ENCODE peak calls at places on chromosome 21, in four cellular contexts. D is adrenal gland, W is AG04449, X is psoas muscle. S is an unnamed sample.

GRCh38 chr21:42160111-42160949 is 58.6 kb upstream of the ABCG1 start:
- DNase-seq in X (no peak), D (no peak), W (no peak), S (no peak)

GRCh38 chr21:43657355-43658093 is 1.8 kb downstream of the HSF2BP start:
- DNase-seq in W (no peak), D (no peak), X (peak), S (no peak)

GRCh38 chr21:42474043-42474831 is 21.8 kb downstream of the RSPH1 start:
- DNase-seq in D (no peak), W (no peak), X (no peak), S (no peak)

GRCh38 chr21:14684071-14684470 is 138.0 kb upstream of the SAMSN1 start:
- DNase-seq in D (no peak), X (no peak), W (no peak), S (no peak)

GRCh38 chr21:31110430-31110829 is 72.2 kb upstream of the KRTAP19-8 start:
- DNase-seq in X (no peak), W (no peak), D (no peak), S (no peak)

GRCh38 chr21:31660134-31660565 is 657 bp downstream of the SOD1 start:
- DNase-seq in D (no peak), W (no peak), X (no peak), S (no peak)

GRCh38 chr21:28867401-28867800 is 125.3 kb downstream of the LTN1 start:
- DNase-seq in W (no peak), X (no peak), D (no peak), S (no peak)

GRCh38 chr21:14595449-14595848 is 49.3 kb upstream of the SAMSN1 start:
- DNase-seq in D (no peak), W (no peak), X (no peak), S (no peak)

GRCh38 chr21:42818328-42818749 is 61.0 kb downstream of the WDR4 start:
- DNase-seq in W (no peak), D (peak), X (peak), S (no peak)

GRCh38 chr21:37555672-37556261 is 189.2 kb downstream of the DYRK1A start:
- DNase-seq in X (peak), D (no peak), W (no peak), S (no peak)

GRCh38 chr21:14711287-14711686 is 165.2 kb upstream of the SAMSN1 start:
- DNase-seq in D (no peak), X (no peak), W (no peak), S (no peak)

GRCh38 chr21:16407403-16408279 is 677.9 kb downstream of the USP25 start:
- DNase-seq in X (no peak), D (no peak), W (no peak), S (peak)

GRCh38 chr21:42509239-42509638 is 4.4 kb upstream of the SLC37A1 start:
- DNase-seq in W (no peak), D (no peak), X (no peak), S (no peak)

GRCh38 chr21:29237110-29238051 is 61.3 kb upstream of the BACH1 start:
- DNase-seq in W (no peak), X (no peak), D (no peak), S (peak)

GRCh38 chr21:15826147-15826780 is 96.5 kb downstream of the USP25 start:
- DNase-seq in D (no peak), W (no peak), X (no peak), S (no peak)

GRCh38 chr21:38661296-38662223 is 144.2 kb upstream of the ETS2 start:
- DNase-seq in W (peak), X (peak), D (peak), S (no peak)

GRCh38 chr21:17002628-17003027 is 510.2 kb upstream of the CXADR start:
- DNase-seq in X (no peak), W (no peak), D (no peak), S (no peak)

GRCh38 chr21:41763398-41763931 is 3.4 kb downstream of the RIPK4 start:
- DNase-seq in X (no peak), W (no peak), D (no peak), S (no peak)

GRCh38 chr21:42234464-42235241 is 15.7 kb downstream of the ABCG1 start:
- DNase-seq in X (peak), W (no peak), D (peak), S (peak)

GRCh38 chr21:35730325-35730724 is 330.0 kb downstream of the SETD4 start:
- DNase-seq in X (no peak), W (no peak), D (no peak), S (no peak)
- TF ChIP-seq CTCF in X (no peak), W (no peak), D (no peak), S (no peak)

GRCh38 chr21:26112979-26113378 is 57.6 kb downstream of the APP start:
- DNase-seq in X (no peak), W (no peak), D (no peak), S (no peak)
- TF ChIP-seq CTCF in X (no peak), W (no peak), D (no peak), S (no peak)

GRCh38 chr21:27036736-27037301 is 69.9 kb upstream of the ADAMTS5 start:
- DNase-seq in D (no peak), W (no peak), X (no peak), S (no peak)
- TF ChIP-seq CTCF in D (no peak), W (no peak), X (no peak), S (no peak)

GRCh38 chr21:20874202-20874601 is 124.0 kb upstream of the NCAM2 start:
- DNase-seq in W (no peak), X (no peak), D (no peak), S (no peak)

GRCh38 chr21:20877976-20878375 is 120.2 kb upstream of the NCAM2 start:
- DNase-seq in W (no peak), D (no peak), X (no peak), S (no peak)

DNA sequence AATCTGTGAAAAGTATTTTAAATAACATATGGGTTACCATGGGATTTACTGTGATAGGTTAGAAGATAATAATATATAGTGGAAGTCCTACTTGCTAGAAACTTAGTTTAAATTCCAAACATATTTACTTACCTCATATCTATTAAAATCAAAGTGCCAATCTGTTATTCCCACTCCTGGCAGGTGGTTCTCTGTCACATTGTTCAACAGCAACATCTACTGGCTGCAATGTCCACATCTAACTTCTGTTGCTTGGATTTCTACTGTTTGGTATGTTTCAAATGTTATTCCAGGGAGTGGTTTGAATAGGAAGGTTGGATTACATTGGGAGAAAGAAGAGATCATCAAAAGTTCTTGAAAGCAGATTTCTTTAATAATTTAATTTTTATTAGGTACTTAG is 122.5 kb upstream of the NCAM2 start:
- DNase-seq in D (no peak), W (no peak), X (no peak), S (no peak)
- TF ChIP-seq CTCF in D (no peak), W (no peak), X (no peak), S (peak)

GRCh38 chr21:33588485-33589335 is at the start of gene DONSON:
- DNase-seq in D (peak), X (peak), W (no peak), S (peak)

GRCh38 chr21:33584455-33584854 is 4.0 kb downstream of the DONSON start:
- DNase-seq in W (no peak), D (no peak), X (no peak), S (no peak)

GRCh38 chr21:33586927-33587326 is 1.6 kb downstream of the DONSON start:
- DNase-seq in X (no peak), W (no peak), D (no peak), S (no peak)

GRCh38 chr21:33587792-33588484 is 546 bp downstream of the DONSON start:
- DNase-seq in W (no peak), X (peak), D (peak), S (no peak)
- TF ChIP-seq CTCF in W (no peak), X (peak), D (no peak), S (no peak)

DNA sequence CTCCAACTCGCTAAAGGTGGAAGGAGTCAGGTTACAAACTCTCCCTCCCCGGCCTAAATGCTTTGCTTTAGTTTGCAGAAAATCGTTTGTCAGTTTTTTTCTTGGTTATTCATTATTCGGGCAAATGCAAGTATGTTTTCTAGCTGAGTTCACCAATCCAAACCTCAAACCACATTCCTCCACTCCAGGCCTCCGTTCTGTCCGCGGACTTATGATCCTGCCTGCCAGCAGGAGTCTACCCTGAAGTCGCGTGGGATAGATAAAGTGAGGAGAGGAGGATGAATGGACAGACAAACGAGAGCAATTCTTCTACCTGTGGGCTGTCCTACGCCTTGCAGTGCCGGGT is 1.3 kb downstream of the ADAMTS1 start:
- DNase-seq in D (no peak), X (no peak), W (no peak), S (no peak)
- TF ChIP-seq CTCF in D (no peak), X (no peak), W (peak), S (peak)

DNA sequence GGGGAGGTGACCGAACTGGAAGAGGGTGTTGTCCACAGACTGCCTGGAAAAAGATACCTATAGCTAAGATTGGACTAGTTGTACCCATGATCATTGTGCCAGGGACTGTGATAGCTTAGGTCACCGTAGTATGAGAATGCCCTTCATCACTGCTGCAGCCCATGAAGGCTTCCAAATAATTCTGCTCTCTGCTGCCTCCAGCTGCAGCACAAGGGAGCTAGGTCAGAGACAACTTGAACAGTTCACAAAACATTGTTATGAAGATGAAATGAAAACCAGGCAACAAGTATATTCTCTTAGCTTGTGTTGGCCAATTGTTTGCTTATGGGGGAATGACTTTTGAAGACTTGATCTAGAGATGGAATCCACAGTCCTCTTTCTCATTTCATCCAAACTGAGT is 246.7 kb downstream of the MRPL39 start:
- DNase-seq in W (no peak), X (no peak), D (no peak), S (no peak)
- TF ChIP-seq CTCF in W (no peak), X (no peak), D (no peak), S (peak)

GRCh38 chr21:45289655-45290515 is 2.2 kb upstream of the POFUT2 start:
- DNase-seq in W (no peak), X (no peak), D (no peak), S (no peak)
- TF ChIP-seq CTCF in W (peak), X (no peak), D (peak), S (peak)

GRCh38 chr21:25929859-25930520 is 195.2 kb downstream of the GABPA start:
- DNase-seq in W (no peak), X (peak), D (peak), S (no peak)
- TF ChIP-seq CTCF in W (no peak), X (no peak), D (no peak), S (no peak)

GRCh38 chr21:45748593-45748992 is 105.1 kb downstream of the PCBP3 start:
- DNase-seq in D (no peak), W (no peak), X (no peak), S (no peak)

GRCh38 chr21:45745256-45745655 is 101.7 kb downstream of the PCBP3 start:
- DNase-seq in X (no peak), W (no peak), D (no peak), S (no peak)

GRCh38 chr21:45749974-45750373 is 106.4 kb downstream of the PCBP3 start:
- DNase-seq in W (no peak), X (no peak), D (no peak), S (no peak)

GRCh38 chr21:45747233-45747766 is 103.8 kb downstream of the PCBP3 start:
- DNase-seq in X (no peak), W (no peak), D (no peak), S (no peak)

GRCh38 chr21:45747802-45748445 is 104.4 kb downstream of the PCBP3 start:
- DNase-seq in D (peak), X (no peak), W (no peak), S (no peak)
- TF ChIP-seq CTCF in D (no peak), X (peak), W (no peak), S (no peak)

S was measured in retinal pigment epithelial cell.